ENCODE peak calls at places on chromosomes 11 and 22, in six cellular contexts. R is CD8-positive, alpha-beta T cell; A is AG04450; C is fibroblast of mammary gland; Y is testis; K is thoracic aorta. Q is an unnamed sample.

GRCh38 chr11:68574308-68574707 is 110.0 kb upstream of the GAL start:
- DNase-seq in R (no peak), A (no peak), C (peak), Y (no peak), K (no peak), Q (no peak)

GRCh38 chr11:19281555-19281954 is 40.8 kb upstream of the E2F8 start:
- DNase-seq in R (no peak), A (no peak), C (no peak), Y (no peak), K (no peak), Q (no peak)

GRCh38 chr11:86761978-86762377 is 38.4 kb upstream of the PRSS23 start:
- DNase-seq in R (no peak), A (no peak), C (peak), Y (no peak), K (no peak), Q (no peak)

GRCh38 chr11:3115321-3115720 is 49.8 kb downstream of the OSBPL5 start:
- DNase-seq in R (no peak), A (no peak), C (peak), Y (no peak), K (no peak), Q (peak)

GRCh38 chr22:39707351-39707750 is 136.8 kb downstream of the CACNA1I start:
- DNase-seq in R (no peak), A (no peak), C (no peak), Y (no peak), K (no peak), Q (no peak)

GRCh38 chr22:18063311-18063710 is 14.5 kb upstream of the PEX26 start:
- DNase-seq in R (no peak), A (no peak), C (no peak), Y (no peak), K (no peak), Q (no peak)

GRCh38 chr22:49547751-49548239 is 279.9 kb downstream of the BRD1 start:
- DNase-seq in R (no peak), A (no peak), C (no peak), Y (no peak), K (no peak), Q (no peak)

GRCh38 chr22:29742319-29742718 is 22.5 kb downstream of the CABP7 start:
- DNase-seq in R (no peak), A (no peak), C (no peak), Y (no peak), K (no peak), Q (no peak)

GRCh38 chr11:18730020-18730419 is 4.0 kb upstream of the IGSF22 start:
- DNase-seq in R (no peak), A (no peak), C (no peak), Y (no peak), K (no peak), Q (no peak)

GRCh38 chr11:14054708-14055107 is 92.2 kb downstream of the SPON1 start:
- DNase-seq in R (no peak), A (no peak), C (peak), Y (no peak), K (no peak), Q (peak)

GRCh38 chr11:95768521-95768920 is 21.1 kb downstream of the FAM76B start:
- DNase-seq in R (no peak), A (no peak), C (no peak), Y (no peak), K (no peak), Q (no peak)

GRCh38 chr22:20868225-20868944 is 9.6 kb downstream of the SNAP29 start:
- DNase-seq in R (no peak), A (peak), C (no peak), Y (no peak), K (no peak), Q (no peak)

GRCh38 chr11:1744137-1744878 is 6.1 kb downstream of the IFITM10 start:
- DNase-seq in R (no peak), A (no peak), C (peak), Y (peak), K (no peak), Q (no peak)

GRCh38 chr11:74493816-74494630 is 499 bp upstream of the LIPT2 start:
- DNase-seq in R (no peak), A (no peak), C (peak), Y (no peak), K (no peak), Q (no peak)

GRCh38 chr11:34585304-34585869 is 35.5 kb upstream of the EHF start:
- DNase-seq in R (no peak), A (no peak), C (no peak), Y (no peak), K (no peak), Q (no peak)

GRCh38 chr11:131372243-131372930 is 2.0 kb downstream of the NTM start:
- DNase-seq in R (no peak), A (no peak), C (no peak), Y (no peak), K (no peak), Q (no peak)

GRCh38 chr11:112961751-112962747 is 829 bp downstream of the NCAM1 start:
- DNase-seq in R (no peak), A (no peak), C (no peak), Y (peak), K (no peak), Q (no peak)

GRCh38 chr11:81255905-81256304 is 1477.8 kb downstream of the FAM181B start:
- DNase-seq in R (no peak), A (no peak), C (peak), Y (no peak), K (no peak), Q (no peak)

GRCh38 chr11:105867742-105868141 is 154.3 kb downstream of the MSANTD4 start:
- DNase-seq in R (no peak), A (no peak), C (no peak), Y (no peak), K (no peak), Q (no peak)

GRCh38 chr11:90500922-90501568 is 278.2 kb upstream of the CHORDC1 start:
- DNase-seq in R (no peak), A (no peak), C (no peak), Y (no peak), K (no peak), Q (no peak)

GRCh38 chr11:60274462-60274861 is 6.0 kb upstream of the MS4A4A start:
- DNase-seq in R (no peak), A (no peak), C (no peak), Y (no peak), K (no peak), Q (no peak)

GRCh38 chr11:43880640-43881159 is at the start of gene ALKBH3:
- DNase-seq in R (peak), A (peak), C (peak), Y (peak), K (peak), Q (peak)

GRCh38 chr11:68146010-68146540 is 24.9 kb upstream of the CHKA start:
- DNase-seq in R (no peak), A (no peak), C (no peak), Y (peak), K (no peak), Q (no peak)

GRCh38 chr11:119343726-119344125 is 2.8 kb downstream of the MFRP start:
- DNase-seq in R (no peak), A (no peak), C (no peak), Y (no peak), K (no peak), Q (no peak)

GRCh38 chr11:39365809-39366436 is 2093.5 kb downstream of the LRRC4C start:
- DNase-seq in R (no peak), A (no peak), C (no peak), Y (no peak), K (no peak), Q (no peak)

GRCh38 chr11:68855205-68855978 is 13.7 kb upstream of the CPT1A start:
- DNase-seq in R (no peak), A (no peak), C (peak), Y (peak), K (no peak), Q (no peak)

GRCh38 chr11:114099392-114100178 is 40.1 kb downstream of the ZBTB16 start:
- DNase-seq in R (no peak), A (no peak), C (peak), Y (no peak), K (no peak), Q (peak)

GRCh38 chr22:37601540-37602442 is 6.8 kb upstream of the GGA1 start:
- DNase-seq in R (no peak), A (no peak), C (peak), Y (peak), K (no peak), Q (no peak)

DNA sequence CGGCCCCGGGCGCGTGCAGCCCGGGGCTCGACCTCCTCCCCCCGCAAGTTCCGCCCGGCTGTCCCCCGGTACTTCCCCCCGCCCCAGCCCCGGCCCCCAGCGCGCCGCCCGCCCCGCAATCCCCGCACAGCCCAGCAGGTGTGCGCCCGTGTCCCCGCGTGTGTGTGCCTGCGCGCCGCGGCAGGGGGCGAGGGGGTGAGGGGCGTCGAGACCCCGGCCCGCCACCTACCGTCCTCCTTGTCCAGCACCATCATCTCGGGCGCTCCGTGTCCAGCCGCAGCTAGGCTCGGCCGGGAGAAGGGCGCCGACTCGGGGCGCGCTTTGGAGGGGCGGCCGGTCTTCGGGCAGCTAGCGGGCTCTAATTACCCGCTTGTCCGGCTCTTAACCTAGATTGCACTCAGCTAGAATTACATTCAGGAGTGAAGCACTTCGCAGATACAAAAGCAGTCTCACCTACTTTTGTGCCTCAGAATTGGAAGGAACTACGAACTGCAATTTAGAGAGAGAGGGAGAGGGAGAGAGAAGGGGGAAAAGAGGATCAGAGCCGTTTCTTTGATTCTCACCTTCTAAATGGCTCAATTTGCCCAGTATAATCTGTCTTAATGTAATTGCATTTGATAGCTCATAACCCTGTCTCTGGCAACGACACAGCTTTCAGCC is 439 bp downstream of the LMO1 start:
- DNase-seq in R (no peak), A (no peak), C (no peak), Y (no peak), K (no peak), Q (no peak)
- H3K4me3 ChIP-seq in R (peak), A (peak), C (no peak), Y (peak), K (peak), Q (peak)

GRCh38 chr11:66258473-66258893 is 10.0 kb upstream of the RAB1B start:
- DNase-seq in R (no peak), A (no peak), C (no peak), Y (no peak), K (no peak), Q (no peak)

GRCh38 chr11:66261578-66261977 is 6.9 kb upstream of the RAB1B start:
- DNase-seq in R (no peak), A (no peak), C (no peak), Y (no peak), K (no peak), Q (no peak)

GRCh38 chr11:66259976-66260375 is 8.5 kb upstream of the RAB1B start:
- DNase-seq in R (no peak), A (no peak), C (no peak), Y (no peak), K (no peak), Q (no peak)

GRCh38 chr11:66262191-66262590 is 6.2 kb upstream of the RAB1B start:
- DNase-seq in R (no peak), A (no peak), C (no peak), Y (no peak), K (no peak), Q (no peak)

DNA sequence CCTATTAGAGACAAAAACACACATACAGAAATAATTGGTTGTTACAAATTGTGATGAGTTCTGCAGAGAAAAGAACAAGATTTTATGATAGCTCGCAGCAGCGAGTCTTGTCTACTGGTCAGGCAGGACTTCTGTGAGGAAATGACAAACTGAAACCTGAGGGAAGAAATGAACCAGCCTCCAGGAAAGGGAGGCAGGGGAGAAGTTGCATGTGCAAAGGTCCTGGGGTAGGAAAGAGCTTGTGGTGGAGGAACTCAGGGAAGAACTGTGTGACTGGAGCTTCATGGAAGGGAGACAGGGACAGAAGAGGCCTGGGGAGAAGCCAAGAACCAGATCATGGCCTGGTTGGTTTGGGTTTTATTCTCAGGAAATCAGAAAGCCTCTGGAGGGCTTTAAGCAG is 9.2 kb upstream of the RAB1B start:
- DNase-seq in R (no peak), A (no peak), C (no peak), Y (no peak), K (no peak), Q (no peak)
- H3K4me3 ChIP-seq in R (no peak), A (no peak), C (no peak), Y (no peak), K (no peak), Q (no peak)

DNA sequence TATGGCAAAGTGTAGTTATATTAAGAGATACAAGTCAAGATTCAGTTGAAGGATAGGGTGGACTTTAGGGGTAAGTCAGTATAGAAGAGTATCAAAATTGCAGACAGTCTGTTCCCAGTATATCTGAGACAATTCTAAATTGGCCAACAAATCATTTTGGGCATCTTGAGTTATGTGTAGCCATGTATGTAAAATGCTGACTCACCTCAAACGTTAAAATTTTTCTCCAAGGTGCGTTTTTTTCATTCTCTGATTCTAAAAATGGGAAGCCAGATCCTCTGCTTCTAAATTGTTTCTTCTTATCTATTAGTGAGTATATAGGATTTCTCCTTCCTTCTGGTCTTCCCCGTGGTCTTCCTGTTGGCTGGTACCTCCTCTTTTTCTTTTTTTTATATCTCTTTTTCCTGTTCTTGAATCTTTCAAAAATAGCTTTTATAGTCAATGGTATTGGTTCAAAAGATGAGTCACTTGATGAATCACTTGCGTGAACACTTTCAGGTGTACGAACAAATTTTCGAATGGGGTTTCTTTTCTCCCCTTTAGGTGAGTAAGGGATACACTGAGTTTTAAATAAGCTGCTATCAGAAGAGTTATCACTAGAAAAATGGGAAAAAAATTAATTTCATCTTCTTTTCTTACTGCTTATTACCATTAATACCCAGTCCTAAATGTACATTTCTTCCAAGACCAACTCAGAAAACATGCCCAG is 3.2 kb downstream of the TAF1D start:
- DNase-seq in R (no peak), A (no peak), C (peak), Y (no peak), K (no peak), Q (no peak)
- H3K4me3 ChIP-seq in R (no peak), A (peak), C (peak), Y (no peak), K (peak), Q (peak)

GRCh38 chr11:8686325-8686724 is 3.7 kb downstream of the RPL27A start:
- DNase-seq in R (no peak), A (no peak), C (no peak), Y (no peak), K (no peak), Q (no peak)

GRCh38 chr11:8685306-8685705 is 2.7 kb downstream of the RPL27A start:
- DNase-seq in R (no peak), A (no peak), C (no peak), Y (no peak), K (no peak), Q (no peak)

GRCh38 chr11:8685820-8686219 is 3.2 kb downstream of the RPL27A start:
- DNase-seq in R (no peak), A (no peak), C (no peak), Y (no peak), K (no peak), Q (no peak)

GRCh38 chr11:8683115-8683807 is 669 bp downstream of the RPL27A start:
- DNase-seq in R (no peak), A (no peak), C (no peak), Y (no peak), K (no peak), Q (no peak)

GRCh38 chr11:8684600-8685290 is 2.2 kb downstream of the RPL27A start:
- DNase-seq in R (no peak), A (no peak), C (no peak), Y (no peak), K (no peak), Q (no peak)
- H3K4me3 ChIP-seq in R (no peak), A (peak), C (peak), Y (no peak), K (no peak), Q (peak)

DNA sequence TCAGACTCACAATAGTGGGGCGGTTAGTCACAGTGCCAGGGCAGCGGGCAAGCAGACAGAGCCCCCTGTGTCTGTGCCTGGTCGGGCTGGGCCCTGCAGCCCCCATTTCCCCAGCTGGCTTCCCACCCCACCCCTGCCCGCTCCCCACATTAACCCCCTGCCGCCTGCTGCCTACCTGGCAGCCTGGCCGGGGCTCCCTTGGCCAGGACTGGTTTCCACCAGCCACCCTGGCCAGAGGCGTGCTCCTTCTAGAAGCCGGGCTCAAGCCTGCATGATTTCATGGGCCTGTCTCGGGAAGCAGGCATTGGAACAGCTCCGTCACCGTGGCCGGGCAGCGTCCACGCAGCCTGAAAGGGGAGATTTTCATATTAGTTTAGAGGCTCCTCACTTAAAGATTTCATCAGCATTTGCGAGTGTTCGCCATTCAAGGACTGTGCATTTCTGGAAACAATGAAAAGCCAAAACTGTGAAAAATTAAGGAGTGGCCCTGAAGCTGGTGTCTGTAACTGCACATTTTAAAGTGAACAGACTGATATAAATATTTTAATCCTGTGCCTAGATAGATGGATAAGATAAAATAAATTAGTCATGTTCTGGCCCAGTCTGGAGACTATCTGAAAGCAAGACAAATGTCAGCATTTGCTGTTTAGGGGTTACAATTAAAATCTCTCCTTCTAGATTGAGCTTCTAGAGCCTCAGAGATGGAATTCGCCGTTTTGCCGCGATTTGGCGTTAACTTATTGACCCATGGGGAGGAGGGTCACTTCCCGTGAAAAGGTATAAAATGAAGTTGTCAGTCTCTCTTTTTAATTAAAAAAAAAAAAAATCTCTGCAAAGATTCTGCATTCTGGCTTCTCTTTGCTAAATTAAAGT is 79.4 kb upstream of the WNT7B start:
- DNase-seq in R (no peak), A (no peak), C (peak), Y (peak), K (no peak), Q (no peak)
- H3K4me3 ChIP-seq in R (no peak), A (no peak), C (peak), Y (no peak), K (peak), Q (no peak)

Q was measured in skeletal muscle cell.